ENCODE peak calls at places on chromosomes 12 and 14, in nine cellular contexts. D, M, V, H, L, U, Z, T and P are unnamed samples. For H3K4me1 and H3K27me3, the result is how much of the 10 kb centered on the place peaks cover.

GRCh38 chr14:65251213-65251612 is 148.9 kb upstream of the MAX start:
- DNase-seq in D (peak), M (no peak), V (no peak), H (no peak), L (no peak), U (no peak), Z (no peak), T (no peak), P (no peak)

GRCh38 chr12:112170971-112171596 is 45.7 kb downstream of the TRAFD1 start:
- DNase-seq in D (no peak), M (no peak), V (no peak), H (no peak), L (no peak), U (no peak), Z (no peak), T (peak), P (no peak)

GRCh38 chr12:132218519-132218860 is 74.2 kb downstream of the NOC4L start:
- DNase-seq in D (no peak), M (no peak), V (no peak), H (no peak), L (no peak), U (no peak), Z (no peak), T (no peak), P (no peak)

GRCh38 chr12:4269279-4269991 is 4.1 kb upstream of the CCND2 start:
- DNase-seq in D (peak), M (peak), V (peak), H (peak), L (peak), U (peak), Z (peak), T (peak), P (peak)

GRCh38 chr12:48956279-48957140 is 777 bp downstream of the ARF3 start:
- DNase-seq in D (peak), M (no peak), V (peak), H (peak), L (peak), U (peak), Z (peak), T (peak), P (peak)

GRCh38 chr14:23182372-23183014 is 967 bp downstream of the SLC7A8 start:
- DNase-seq in D (no peak), M (no peak), V (peak), H (no peak), L (peak), U (no peak), Z (no peak), T (peak), P (peak)

GRCh38 chr12:121505513-121505912 is 75.3 kb downstream of the KDM2B start:
- DNase-seq in D (no peak), M (no peak), V (no peak), H (no peak), L (no peak), U (no peak), Z (no peak), T (no peak), P (no peak)

GRCh38 chr14:22821193-22822016 is 6.2 kb upstream of the SLC7A7 start:
- DNase-seq in D (peak), M (no peak), V (no peak), H (no peak), L (no peak), U (no peak), Z (no peak), T (peak), P (peak)

GRCh38 chr14:60241091-60241490 is 7.9 kb upstream of the PPM1A start:
- DNase-seq in D (no peak), M (no peak), V (no peak), H (no peak), L (no peak), U (no peak), Z (no peak), T (no peak), P (no peak)

GRCh38 chr12:75483411-75483810 is 2.9 kb downstream of the GLIPR1 start:
- DNase-seq in D (peak), M (no peak), V (no peak), H (no peak), L (no peak), U (no peak), Z (no peak), T (no peak), P (no peak)

GRCh38 chr14:33412450-33412849 is 473.8 kb downstream of the NPAS3 start:
- DNase-seq in D (no peak), M (no peak), V (no peak), H (no peak), L (no peak), U (no peak), Z (no peak), T (no peak), P (no peak)

GRCh38 chr14:97641827-97642226 is 844.6 kb downstream of the VRK1 start:
- DNase-seq in D (no peak), M (no peak), V (no peak), H (no peak), L (no peak), U (no peak), Z (no peak), T (no peak), P (no peak)

GRCh38 chr14:104285483-104285790 is 147.1 kb downstream of the KIF26A start:
- DNase-seq in D (no peak), M (no peak), V (no peak), H (no peak), L (no peak), U (no peak), Z (no peak), T (no peak), P (no peak)

GRCh38 chr12:106342397-106343212 is 14.9 kb upstream of the POLR3B start:
- DNase-seq in D (peak), M (no peak), V (peak), H (peak), L (peak), U (peak), Z (peak), T (no peak), P (no peak)

GRCh38 chr12:98373019-98373554 is 142.3 kb upstream of the TMPO start:
- DNase-seq in D (peak), M (no peak), V (no peak), H (no peak), L (no peak), U (no peak), Z (no peak), T (no peak), P (peak)

GRCh38 chr12:98893126-98893525 is 248.0 kb downstream of the APAF1 start:
- DNase-seq in D (no peak), M (no peak), V (no peak), H (no peak), L (no peak), U (no peak), Z (no peak), T (no peak), P (no peak)

GRCh38 chr12:1791104-1791927 is 29.0 kb upstream of the LRTM2 start:
- DNase-seq in D (peak), M (peak), V (peak), H (no peak), L (peak), U (peak), Z (peak), T (peak), P (no peak)

GRCh38 chr14:103746706-103747105 is 31.1 kb downstream of the ZFYVE21 start:
- DNase-seq in D (peak), M (no peak), V (no peak), H (no peak), L (no peak), U (no peak), Z (no peak), T (peak), P (no peak)

GRCh38 chr14:90275820-90276219 is 19.5 kb downstream of the PSMC1 start:
- DNase-seq in D (peak), M (no peak), V (no peak), H (no peak), L (no peak), U (no peak), Z (no peak), T (no peak), P (no peak)

GRCh38 chr14:24334431-24335271 is at the start of gene ADCY4:
- DNase-seq in D (peak), M (no peak), V (no peak), H (peak), L (peak), U (peak), Z (no peak), T (peak), P (no peak)

GRCh38 chr12:131041968-131042847 is 88.5 kb downstream of the ADGRD1 start:
- DNase-seq in D (no peak), M (no peak), V (no peak), H (no peak), L (no peak), U (no peak), Z (no peak), T (peak), P (no peak)

GRCh38 chr14:63855272-63855671 is 2.5 kb downstream of the SYNE2 start:
- DNase-seq in D (no peak), M (no peak), V (no peak), H (no peak), L (peak), U (no peak), Z (no peak), T (no peak), P (peak)

GRCh38 chr14:60951781-60952435 is 29.0 kb downstream of the TRMT5 start:
- DNase-seq in D (no peak), M (no peak), V (no peak), H (no peak), L (no peak), U (no peak), Z (no peak), T (no peak), P (no peak)

GRCh38 chr14:95664046-95664445 is 22.2 kb upstream of the TCL1B start:
- DNase-seq in D (no peak), M (no peak), V (no peak), H (no peak), L (no peak), U (no peak), Z (no peak), T (no peak), P (no peak)

GRCh38 chr12:109723311-109723791 is 9.7 kb downstream of the FAM222A start:
- DNase-seq in D (no peak), M (no peak), V (no peak), H (peak), L (peak), U (peak), Z (no peak), T (no peak), P (no peak)

GRCh38 chr12:24195063-24195462 is 245.6 kb upstream of the SOX5 start:
- DNase-seq in D (no peak), M (no peak), V (no peak), H (no peak), L (no peak), U (no peak), Z (no peak), T (no peak), P (no peak)

GRCh38 chr14:69651653-69652052 is 40.3 kb downstream of the SUSD6 start:
- DNase-seq in D (no peak), M (no peak), V (no peak), H (no peak), L (no peak), U (no peak), Z (no peak), T (no peak), P (no peak)

GRCh38 chr12:50302686-50303085 is 19.4 kb upstream of the LIMA1 start:
- DNase-seq in D (no peak), M (no peak), V (no peak), H (no peak), L (no peak), U (no peak), Z (no peak), T (no peak), P (no peak)

GRCh38 chr14:58668848-58669480 is 31.2 kb downstream of the DACT1 start:
- DNase-seq in D (no peak), M (no peak), V (no peak), H (no peak), L (peak), U (no peak), Z (no peak), T (no peak), P (no peak)

DNA sequence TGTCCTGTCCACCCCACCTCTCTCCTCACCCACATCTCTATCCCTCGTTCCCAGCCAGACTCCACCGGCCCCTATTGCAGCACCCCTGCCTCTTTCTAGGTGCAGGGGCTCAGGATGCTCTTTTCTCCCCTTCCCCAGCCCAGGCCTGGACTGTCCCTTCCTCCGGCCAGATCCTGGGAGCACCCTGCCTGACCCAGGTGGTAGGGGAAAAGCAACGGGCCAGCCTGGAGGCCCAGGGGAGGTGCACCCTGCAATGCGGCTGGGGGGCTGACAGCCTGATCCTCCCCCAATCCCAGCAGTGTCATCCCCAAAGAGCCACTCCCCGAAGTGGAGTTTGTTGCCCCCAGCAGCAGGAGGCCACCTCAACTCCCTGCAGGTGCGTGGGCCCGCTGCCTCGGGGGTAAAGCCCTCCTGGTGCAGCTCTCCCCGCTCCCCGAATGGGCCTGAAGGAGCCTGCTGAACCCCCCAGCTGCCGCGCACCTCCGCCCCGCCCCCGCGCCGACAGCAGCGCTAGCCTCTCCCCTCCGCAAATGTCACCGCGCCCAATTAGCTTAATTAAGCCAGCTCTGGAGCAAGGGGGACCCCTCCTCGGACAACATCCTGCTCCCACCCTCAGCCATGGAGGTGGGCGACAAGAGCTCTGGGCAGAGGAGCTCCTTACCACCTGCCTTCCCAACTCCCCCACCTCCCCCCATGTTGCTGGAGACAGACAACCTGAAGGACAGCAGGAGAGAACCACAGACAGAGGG is 4.7 kb downstream of the NXPH4 start:
- DNase-seq in D (no peak), M (no peak), V (no peak), H (no peak), L (no peak), U (no peak), Z (no peak), T (no peak), P (no peak)
- H3K4me1 ChIP-seq in D (under half), M (under half), V (under half), H (under half), L (under half), U (under half), Z (under half), T (under half), P (under half)

DNA sequence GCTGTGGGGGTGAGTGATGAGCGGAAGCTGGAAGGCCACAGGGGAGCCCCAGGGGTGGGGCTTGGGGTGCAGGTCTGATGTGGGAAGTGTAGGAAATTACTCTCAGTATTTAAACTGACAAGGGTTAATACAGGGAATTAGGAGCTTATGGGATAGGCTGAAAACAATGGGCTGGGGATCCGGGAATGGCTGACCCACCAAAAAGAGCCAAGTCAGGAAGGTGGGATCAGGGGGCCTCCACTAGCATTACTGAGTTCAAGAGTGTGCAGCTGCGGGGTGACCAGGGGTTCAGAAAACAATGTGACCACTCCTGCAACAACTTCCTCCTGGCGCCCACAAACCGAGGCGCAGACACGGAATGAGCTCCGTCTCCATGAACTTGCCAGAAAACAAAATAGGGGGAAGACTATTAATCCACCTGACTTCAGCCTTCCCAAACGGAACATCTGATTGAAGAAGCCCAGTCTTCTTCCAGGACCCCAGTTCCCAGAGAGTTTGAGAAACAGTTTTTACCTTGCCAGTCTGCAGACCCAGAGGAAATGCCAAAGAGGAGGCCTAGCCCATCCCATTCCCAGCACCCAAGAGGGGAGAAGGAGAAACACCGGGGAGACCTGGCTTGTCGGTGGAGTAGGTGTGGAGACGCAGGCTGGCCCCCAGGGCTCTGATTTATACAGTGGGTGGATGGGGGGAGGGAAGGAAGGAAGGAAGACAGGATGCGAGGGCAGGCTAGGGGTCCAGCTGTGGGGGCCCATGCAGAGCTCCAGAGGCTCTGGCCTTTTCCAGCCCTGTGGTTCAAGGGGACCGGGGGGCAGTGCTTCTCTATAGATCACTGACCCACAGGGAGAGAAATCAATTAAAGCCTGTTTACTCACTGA is 16.5 kb upstream of the YY1 start:
- DNase-seq in D (no peak), M (no peak), V (no peak), H (no peak), L (no peak), U (no peak), Z (no peak), T (peak), P (no peak)
- H3K4me3 ChIP-seq in D (peak), M (peak), V (no peak), H (peak), L (no peak), U (no peak), Z (peak), T (peak), P (peak)

DNA sequence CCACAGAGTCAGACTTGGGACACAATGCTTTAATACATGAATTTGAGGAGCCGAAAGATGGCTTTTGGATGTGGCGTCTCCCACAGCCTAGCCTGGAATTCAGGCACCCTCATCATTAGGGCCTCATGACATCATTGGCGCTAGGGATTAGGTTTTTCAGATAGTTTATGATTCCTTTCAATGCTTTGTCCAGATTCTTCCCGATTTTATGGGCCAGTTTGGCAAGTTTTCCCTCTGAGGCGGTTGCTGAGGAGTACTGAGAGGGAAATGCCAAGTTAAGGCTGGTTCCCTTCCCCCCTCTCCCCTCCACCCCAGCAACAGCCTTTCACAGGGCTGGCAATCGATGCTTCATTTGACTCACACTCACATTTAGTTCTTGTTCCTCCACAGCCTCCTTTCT is 19.7 kb upstream of the PPP1R1A start:
- DNase-seq in D (no peak), M (no peak), V (no peak), H (no peak), L (no peak), U (no peak), Z (no peak), T (no peak), P (no peak)
- H3K27me3 ChIP-seq in D (under half), M (under half), V (under half), H (half or more), L (under half), U (under half), Z (under half), T (under half), P (under half)

GRCh38 chr14:55302770-55303472 is 31.7 kb downstream of the FBXO34 start:
- DNase-seq in D (no peak), M (no peak), V (no peak), H (no peak), L (no peak), U (no peak), Z (no peak), T (no peak), P (no peak)
- H3K4me1 ChIP-seq in D (under half), M (under half), V (under half), H (half or more), L (under half), U (half or more), Z (under half), T (under half), P (under half)

GRCh38 chr12:54558759-54559158 is 9.4 kb downstream of the PDE1B start:
- DNase-seq in D (no peak), M (no peak), V (no peak), H (no peak), L (no peak), U (no peak), Z (no peak), T (no peak), P (no peak)

GRCh38 chr12:54563787-54564186 is 14.4 kb downstream of the PDE1B start:
- DNase-seq in D (no peak), M (no peak), V (no peak), H (no peak), L (no peak), U (no peak), Z (no peak), T (no peak), P (no peak)

GRCh38 chr12:54562720-54563356 is 13.4 kb downstream of the PDE1B start:
- DNase-seq in D (no peak), M (no peak), V (no peak), H (no peak), L (no peak), U (no peak), Z (no peak), T (no peak), P (no peak)

GRCh38 chr12:54560374-54560858 is 11.0 kb downstream of the PDE1B start:
- DNase-seq in D (peak), M (peak), V (peak), H (peak), L (peak), U (peak), Z (peak), T (peak), P (no peak)

DNA sequence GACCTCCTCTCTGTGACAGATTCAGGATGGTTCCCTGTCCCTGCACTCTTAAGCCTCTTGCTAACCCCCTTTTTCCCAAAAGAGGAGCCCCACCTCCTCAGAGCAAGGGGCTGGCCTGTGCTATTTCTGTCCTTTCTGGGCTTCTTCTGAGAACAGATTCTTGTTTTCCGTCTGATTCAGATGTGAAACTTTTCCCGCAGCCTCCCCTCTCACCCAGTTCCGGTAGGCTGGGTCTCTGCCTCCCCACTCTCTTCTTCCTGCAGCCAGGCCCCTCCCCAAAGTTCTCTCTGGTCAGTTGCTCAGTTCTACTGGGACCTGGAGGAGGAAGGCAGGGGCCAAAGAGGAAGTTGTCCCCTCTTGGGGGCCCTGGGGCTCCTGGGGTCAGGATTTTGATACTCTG is 11.8 kb downstream of the PDE1B start:
- DNase-seq in D (peak), M (no peak), V (no peak), H (peak), L (peak), U (peak), Z (no peak), T (no peak), P (no peak)
- H3K4me3 ChIP-seq in D (peak), M (peak), V (no peak), H (peak), L (no peak), U (no peak), Z (peak), T (peak), P (no peak)

DNA sequence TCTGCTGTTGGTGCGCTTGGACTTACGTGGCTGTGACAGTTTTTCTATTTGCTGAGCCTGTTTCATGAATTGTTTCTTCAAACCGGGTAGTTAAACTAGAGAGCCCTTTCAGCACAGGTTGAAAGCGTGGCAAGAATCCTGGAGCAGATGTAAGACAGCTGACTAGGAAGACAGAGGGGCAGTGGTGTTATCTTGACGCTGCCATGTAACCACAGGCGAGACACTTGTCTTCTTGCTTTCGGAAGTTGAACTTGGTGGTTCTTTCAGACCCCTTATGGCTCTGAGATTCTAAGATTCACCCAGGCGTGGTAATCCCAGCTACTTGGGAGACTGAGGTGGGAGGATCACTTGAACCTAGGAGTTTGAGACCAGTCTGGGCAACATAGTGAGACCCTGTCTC is 4.3 kb downstream of the EMP1 start:
- DNase-seq in D (no peak), M (no peak), V (no peak), H (no peak), L (no peak), U (no peak), Z (no peak), T (no peak), P (no peak)
- H3K27me3 ChIP-seq in D (under half), M (under half), V (under half), H (under half), L (under half), U (under half), Z (under half), T (under half), P (under half)